ENCODE peak calls at places on chromosomes 11 and 22, in nine cellular contexts. C, J, O, D, F, U, Y, L and M are unnamed samples. For H3K4me1, the result is how much of the 10 kb centered on the place peaks cover.

GRCh38 chr22:41636467-41636866 is 15.4 kb downstream of the XRCC6 start:
- DNase-seq in L (peak), F (peak), D (no peak), U (peak), C (peak), J (no peak), O (peak), Y (no peak), M (peak)

GRCh38 chr22:26535499-26535898 is 23.2 kb upstream of the TFIP11 start:
- DNase-seq in Y (no peak), J (no peak), L (no peak), O (no peak), U (no peak), C (no peak), D (no peak), F (no peak), M (no peak)

GRCh38 chr11:112219476-112220232 is 6.6 kb upstream of the PTS start:
- DNase-seq in L (no peak), Y (peak), D (peak), O (peak), U (peak), J (no peak), F (peak), C (peak), M (peak)

GRCh38 chr22:25420925-25421904 is 143.3 kb upstream of the GRK3 start:
- DNase-seq in C (no peak), O (no peak), Y (no peak), U (no peak), F (no peak), J (no peak), L (no peak), D (no peak), M (peak)

GRCh38 chr11:64970731-64971151 is 1.2 kb downstream of the MAJIN start:
- DNase-seq in U (no peak), J (no peak), C (peak), O (no peak), D (no peak), F (no peak), Y (no peak), L (no peak), M (no peak)

GRCh38 chr22:45775569-45776312 is 104.1 kb downstream of the ATXN10 start:
- DNase-seq in C (no peak), J (no peak), F (no peak), L (no peak), Y (no peak), D (no peak), O (no peak), U (no peak), M (no peak)

GRCh38 chr11:8621147-8621546 is 27.1 kb upstream of the STK33 start:
- DNase-seq in C (no peak), F (no peak), U (no peak), J (no peak), D (no peak), Y (no peak), O (no peak), L (no peak), M (no peak)

GRCh38 chr22:28855355-28856094 is 27.8 kb upstream of the ZNRF3 start:
- DNase-seq in F (peak), D (peak), L (no peak), Y (peak), U (peak), O (peak), C (peak), J (no peak), M (peak)

GRCh38 chr22:19709063-19709769 is 5.1 kb upstream of the SEPTIN5 start:
- DNase-seq in J (no peak), C (no peak), D (no peak), Y (no peak), L (peak), F (no peak), U (no peak), O (no peak), M (peak)

GRCh38 chr11:89491141-89491690 is at the start of gene NOX4:
- DNase-seq in F (peak), L (peak), D (peak), C (no peak), J (peak), O (peak), Y (no peak), U (peak), M (peak)

GRCh38 chr11:106101370-106101769 is 23.9 kb downstream of the AASDHPPT start:
- DNase-seq in L (no peak), U (no peak), F (no peak), O (no peak), D (no peak), J (no peak), C (no peak), Y (no peak), M (no peak)

GRCh38 chr11:25702417-25702816 is 629.5 kb upstream of the ANO3 start:
- DNase-seq in L (no peak), Y (no peak), O (no peak), U (no peak), F (no peak), J (no peak), C (no peak), D (no peak), M (no peak)

GRCh38 chr22:50307891-50308596 is 598 bp upstream of the PLXNB2 start:
- DNase-seq in D (no peak), Y (no peak), C (no peak), U (no peak), L (no peak), O (peak), J (no peak), F (no peak), M (peak)

GRCh38 chr11:94725071-94725470 is 43.1 kb upstream of the AMOTL1 start:
- DNase-seq in D (no peak), L (no peak), O (no peak), F (no peak), U (no peak), C (no peak), J (no peak), Y (no peak), M (no peak)

GRCh38 chr22:34111210-34111824 is 191.0 kb upstream of the LARGE1 start:
- DNase-seq in L (no peak), D (peak), Y (peak), C (peak), U (peak), J (no peak), O (peak), F (peak), M (peak)

GRCh38 chr11:121561240-121561639 is 108.5 kb upstream of the SORL1-AS1 start:
- DNase-seq in U (no peak), F (no peak), O (no peak), L (no peak), C (no peak), D (no peak), Y (no peak), J (no peak), M (no peak)

GRCh38 chr22:44164031-44164430 is 16.7 kb upstream of the PARVG start:
- DNase-seq in D (no peak), Y (no peak), O (no peak), F (no peak), C (no peak), L (peak), U (no peak), J (no peak), M (no peak)

GRCh38 chr11:87215236-87215635 is 177.5 kb downstream of the TMEM135 start:
- DNase-seq in O (no peak), C (peak), Y (no peak), J (no peak), F (no peak), U (no peak), D (no peak), L (no peak), M (no peak)

GRCh38 chr22:44815099-44816070 is 63.0 kb downstream of the ARHGAP8 start:
- DNase-seq in F (no peak), L (peak), D (no peak), O (no peak), J (no peak), U (no peak), Y (no peak), C (no peak), M (no peak)

GRCh38 chr11:59787816-59788215 is 22.8 kb downstream of the MRPL16 start:
- DNase-seq in O (peak), J (no peak), U (no peak), D (no peak), C (peak), L (no peak), Y (no peak), F (peak), M (peak)

GRCh38 chr11:78228467-78228866 is 39.7 kb downstream of the USP35 start:
- DNase-seq in Y (peak), F (peak), J (no peak), O (peak), D (peak), L (no peak), C (peak), U (peak), M (peak)

GRCh38 chr11:4090258-4090657 is 4.3 kb upstream of the RRM1 start:
- DNase-seq in L (no peak), J (no peak), C (no peak), U (no peak), D (no peak), Y (no peak), F (no peak), O (no peak), M (no peak)

GRCh38 chr22:46984751-46985506 is 222.5 kb downstream of the TBC1D22A start:
- DNase-seq in O (peak), Y (no peak), F (no peak), L (no peak), C (peak), J (no peak), U (no peak), D (no peak), M (peak)

DNA sequence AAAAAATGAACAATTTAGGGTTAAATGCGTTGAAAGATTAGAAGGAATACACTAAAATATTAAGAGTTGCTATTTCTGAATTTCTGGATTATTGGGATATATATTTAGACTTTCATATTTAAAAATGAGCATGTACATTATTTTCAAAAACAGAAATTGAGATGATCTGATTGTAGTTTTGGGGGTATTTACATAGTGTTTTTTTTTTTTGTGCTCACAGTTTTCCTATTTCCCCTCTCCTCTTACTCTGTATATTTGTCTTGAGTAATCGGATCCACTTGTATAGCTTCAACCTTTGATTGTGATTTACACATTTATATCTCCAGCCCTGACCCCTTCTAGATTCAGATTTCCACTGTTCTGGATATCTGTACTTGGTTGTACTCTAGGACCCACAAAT is 5.3 kb downstream of the USP47 start:
- DNase-seq in O (no peak), D (no peak), C (no peak), F (no peak), U (no peak), Y (no peak), J (no peak), L (no peak), M (no peak)
- H3K4me1 ChIP-seq in O (half or more), D (under half), C (under half), F (under half), U (under half), Y (half or more), J (half or more), L (half or more), M (half or more)

GRCh38 chr22:39570665-39571064 is at the start of gene CACNA1I:
- DNase-seq in D (no peak), F (no peak), O (no peak), U (no peak), J (no peak), L (no peak), C (no peak), Y (no peak), M (no peak)

GRCh38 chr22:39569066-39569465 is 1.5 kb upstream of the CACNA1I start:
- DNase-seq in U (no peak), F (no peak), L (no peak), D (no peak), J (no peak), C (no peak), Y (no peak), O (no peak), M (no peak)

GRCh38 chr22:39570226-39570625 is 327 bp upstream of the CACNA1I start:
- DNase-seq in O (no peak), F (peak), J (no peak), C (no peak), D (no peak), Y (no peak), U (no peak), L (no peak), M (no peak)

GRCh38 chr22:39567135-39567946 is 3.2 kb upstream of the CACNA1I start:
- DNase-seq in F (no peak), J (no peak), C (no peak), Y (no peak), O (no peak), L (no peak), D (no peak), U (no peak), M (no peak)

DNA sequence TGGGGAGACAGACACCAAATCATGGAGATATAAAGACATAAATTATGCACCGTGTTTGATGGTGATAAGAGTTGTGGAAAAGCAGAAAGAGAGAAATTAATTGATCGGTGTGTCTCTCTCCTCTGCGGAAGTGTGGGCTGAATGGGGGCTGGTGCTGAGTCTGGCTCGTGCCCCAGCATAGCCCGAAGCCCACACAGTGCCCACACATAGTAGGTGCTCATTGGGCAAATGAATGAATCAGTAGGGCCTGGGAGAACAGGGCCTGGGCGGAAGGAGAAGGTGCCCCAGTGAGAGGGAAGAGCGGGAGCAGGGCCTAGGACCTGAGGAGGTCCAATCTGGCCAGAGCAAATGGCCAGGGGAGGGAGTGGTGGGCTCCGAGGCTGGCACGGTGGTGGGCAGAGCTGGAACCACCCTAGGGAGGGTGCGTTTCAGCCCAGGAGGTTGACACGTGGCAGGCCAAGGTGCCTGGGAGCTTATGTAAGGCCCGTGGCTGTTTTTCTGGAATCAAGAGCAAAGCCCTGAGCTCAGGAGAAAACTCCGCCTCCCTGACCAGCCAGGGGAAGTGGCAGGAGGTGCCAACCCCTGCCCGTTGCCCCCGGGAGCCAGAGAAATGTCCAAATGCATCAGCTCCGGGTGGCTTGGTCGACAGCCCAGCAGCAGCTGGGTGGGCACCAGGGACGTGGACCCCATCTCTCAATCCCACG is 2.1 kb upstream of the CACNA1I start:
- DNase-seq in D (no peak), O (no peak), L (no peak), U (no peak), C (no peak), F (no peak), J (no peak), Y (no peak), M (no peak)
- H3K4me1 ChIP-seq in D (under half), O (under half), L (under half), U (under half), C (under half), F (under half), J (under half), Y (under half), M (under half)

GRCh38 chr22:39311592-39312400 is 7.6 kb downstream of the RPL3 start:
- DNase-seq in U (no peak), C (no peak), D (no peak), L (no peak), O (no peak), J (no peak), Y (no peak), F (peak), M (peak)
- H3K4me1 ChIP-seq in U (half or more), C (under half), D (under half), L (half or more), O (under half), J (under half), Y (half or more), F (under half), M (under half)

DNA sequence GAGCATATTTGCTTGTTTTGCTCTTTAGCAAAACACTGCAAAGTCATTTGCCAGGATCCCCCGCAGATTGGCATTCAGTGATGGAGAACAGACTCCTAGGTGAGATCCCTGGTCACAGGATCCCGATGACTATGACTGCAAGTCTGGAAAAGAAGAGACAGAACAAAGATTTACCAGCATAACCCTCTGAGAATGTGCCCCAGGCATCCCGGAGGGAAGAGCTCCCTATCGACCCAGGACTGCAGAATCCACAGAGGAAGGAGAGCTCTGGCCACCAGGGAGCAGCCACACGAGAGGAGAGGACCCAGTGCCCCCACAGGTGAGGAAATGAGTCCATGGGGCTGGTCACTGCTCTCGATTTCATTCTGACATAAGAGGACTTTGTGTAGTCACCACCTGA is 105.2 kb downstream of the ZNF280B start:
- DNase-seq in L (no peak), O (no peak), D (no peak), U (no peak), C (no peak), J (no peak), Y (no peak), F (no peak), M (no peak)
- H3K4me1 ChIP-seq in L (under half), O (under half), D (under half), U (under half), C (under half), J (under half), Y (under half), F (under half), M (under half)

DNA sequence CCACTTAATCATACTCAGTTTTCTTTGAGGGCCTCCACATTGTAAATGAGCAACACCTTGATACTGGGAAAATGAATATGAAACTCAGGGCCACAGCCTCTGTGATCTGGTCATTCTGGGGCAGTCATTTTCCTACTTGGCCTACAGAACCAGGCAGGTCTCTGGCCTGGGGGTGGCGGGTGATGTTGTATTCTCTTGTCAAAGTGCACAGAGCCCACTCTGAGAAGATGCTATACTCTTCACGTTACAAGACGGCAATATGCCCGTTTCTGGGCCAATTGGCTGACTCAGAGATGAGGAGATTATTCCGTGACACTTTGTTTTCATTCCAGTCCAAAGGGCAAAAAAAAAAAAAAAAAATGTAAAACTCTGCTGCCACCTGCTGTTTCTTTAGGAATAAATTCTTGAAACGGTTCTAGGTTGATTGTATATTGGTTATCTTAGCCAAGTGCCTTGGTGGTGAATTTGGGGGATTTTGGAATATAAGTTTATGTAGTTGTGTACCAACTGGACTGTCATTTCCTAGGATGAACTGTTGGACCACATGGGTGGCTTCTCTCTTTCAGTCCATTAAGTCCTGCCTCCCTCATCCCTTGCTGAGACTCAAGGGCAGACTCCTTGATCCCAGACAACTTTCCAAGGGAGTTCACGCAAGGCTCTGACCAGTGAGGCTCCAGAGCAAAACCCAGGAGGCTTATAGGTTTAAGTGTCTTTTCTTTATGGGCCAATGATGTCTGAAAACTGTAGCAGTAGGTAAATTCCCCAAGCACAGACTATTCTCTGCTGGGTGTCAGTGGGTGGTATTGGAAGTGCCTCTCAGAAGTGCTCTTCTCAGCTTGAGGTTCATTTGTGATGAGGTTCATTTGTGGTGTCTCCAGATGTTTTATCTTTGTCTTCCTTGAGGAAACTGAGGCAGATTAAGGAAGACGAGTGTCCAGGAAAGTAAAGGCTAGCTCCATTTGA is 18.2 kb downstream of the ADM start:
- DNase-seq in F (peak), L (peak), J (no peak), D (no peak), U (peak), Y (peak), C (peak), O (peak), M (peak)
- H3K4me1 ChIP-seq in F (under half), L (half or more), J (under half), D (under half), U (under half), Y (half or more), C (under half), O (half or more), M (half or more)

DNA sequence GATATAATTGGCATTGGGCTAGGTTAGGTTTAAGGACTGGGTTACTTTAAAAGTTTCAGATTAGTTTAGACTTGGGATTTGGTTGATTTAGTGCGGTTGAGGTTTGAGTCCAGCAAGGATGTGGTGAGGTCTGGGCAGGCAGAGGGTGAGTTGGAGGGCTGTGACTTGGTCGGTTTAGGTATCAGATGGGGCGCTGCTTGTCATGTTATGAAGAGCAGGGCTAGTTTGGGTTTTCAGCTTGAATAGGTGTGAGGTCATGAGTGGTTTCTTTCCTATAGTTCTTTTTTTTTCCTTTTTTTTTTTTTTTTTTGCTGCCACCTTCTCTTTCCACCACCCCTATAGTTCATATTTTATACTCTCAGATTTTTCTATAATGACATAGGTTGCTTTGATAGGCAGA is 4.8 kb downstream of the CLCF1 start:
- DNase-seq in J (no peak), C (no peak), L (no peak), O (no peak), D (no peak), Y (no peak), U (no peak), F (no peak), M (peak)
- H3K4me1 ChIP-seq in J (half or more), C (under half), L (half or more), O (half or more), D (under half), Y (half or more), U (under half), F (under half), M (half or more)

GRCh38 chr11:34964610-34965331 is 48.4 kb downstream of the PDHX start:
- DNase-seq in J (no peak), D (no peak), O (no peak), F (no peak), Y (no peak), U (no peak), L (no peak), C (no peak), M (no peak)
- H3K4me1 ChIP-seq in J (under half), D (under half), O (under half), F (under half), Y (under half), U (under half), L (under half), C (under half), M (under half)

GRCh38 chr11:74009230-74009547 is 304 bp upstream of the UCP3 start:
- DNase-seq in L (no peak), C (no peak), D (no peak), Y (no peak), U (no peak), O (no peak), J (no peak), F (no peak), M (no peak)
- H3K4me1 ChIP-seq in L (half or more), C (under half), D (under half), Y (under half), U (under half), O (under half), J (under half), F (under half), M (under half)

GRCh38 chr11:114172055-114172861 is 112.7 kb downstream of the ZBTB16 start:
- DNase-seq in D (no peak), O (no peak), F (no peak), U (no peak), Y (no peak), C (no peak), L (no peak), J (no peak), M (no peak)
- H3K4me1 ChIP-seq in D (half or more), O (half or more), F (half or more), U (half or more), Y (under half), C (under half), L (half or more), J (half or more), M (under half)

GRCh38 chr11:15196704-15197103 is 82.0 kb downstream of the INSC start:
- DNase-seq in D (no peak), Y (no peak), F (no peak), U (no peak), J (no peak), L (no peak), O (no peak), C (no peak), M (no peak)
- H3K4me1 ChIP-seq in D (under half), Y (under half), F (under half), U (under half), J (under half), L (under half), O (under half), C (under half), M (under half)